ENCODE peak calls at places on chromosomes 5 and 9, in four cellular contexts. One of them, this sample, is unnamed.
A peak's percentile ranks its signal among the peaks of the same experiment; 100 is the strongest.

GRCh38 chr5:167953151-167953788 is 338.2 kb upstream of the WWC1 start:
- DNase-seq in K562: no peak
- DNase-seq in GM12878: no peak
- DNase-seq in HepG2: no peak
- DNase-seq in this sample: no peak

GRCh38 chr9:93458702-93459101 is 5.3 kb upstream of the FAM120AOS start:
- DNase-seq in GM12878: no peak
- DNase-seq in HepG2: no peak
- DNase-seq in K562: no peak
- DNase-seq in this sample: no peak

GRCh38 chr5:127030259-127031146 is at the start of gene MARCHF3:
- DNase-seq in GM12878: peak; percentile 87
- DNase-seq in HepG2: peak; percentile 85
- DNase-seq in K562: peak; percentile 97
- DNase-seq in this sample: peak; percentile 97

GRCh38 chr9:73532985-73533384 is 381.3 kb downstream of the ANXA1 start:
- DNase-seq in K562: no peak
- DNase-seq in GM12878: no peak
- DNase-seq in HepG2: no peak
- DNase-seq in this sample: no peak

GRCh38 chr9:5586391-5586802 is 42.5 kb upstream of the RIC1 start:
- DNase-seq in K562: no peak
- DNase-seq in GM12878: peak; percentile 88
- DNase-seq in HepG2: no peak
- DNase-seq in this sample: no peak

GRCh38 chr5:171850354-171850947 is 64.8 kb downstream of the SMIM23 start:
- DNase-seq in K562: peak; percentile 42
- DNase-seq in GM12878: no peak
- DNase-seq in HepG2: peak; percentile 13
- DNase-seq in this sample: peak; percentile 52

GRCh38 chr9:94110821-94111252 is 26.6 kb downstream of the PTPDC1 start:
- DNase-seq in HepG2: no peak
- DNase-seq in K562: peak; percentile 78
- DNase-seq in GM12878: no peak
- DNase-seq in this sample: no peak

GRCh38 chr9:5786370-5787127 is 46.4 kb downstream of the ERMP1 start:
- DNase-seq in K562: no peak
- DNase-seq in GM12878: no peak
- DNase-seq in HepG2: no peak
- DNase-seq in this sample: no peak

GRCh38 chr5:88833371-88834107 is 49.4 kb downstream of the MEF2C start:
- DNase-seq in HepG2: no peak
- DNase-seq in GM12878: no peak
- DNase-seq in K562: no peak
- DNase-seq in this sample: no peak

GRCh38 chr5:56523779-56524178 is 290.6 kb upstream of the ANKRD55 start:
- DNase-seq in K562: no peak
- DNase-seq in HepG2: no peak
- DNase-seq in GM12878: no peak
- DNase-seq in this sample: no peak

GRCh38 chr5:61262080-61262479 is 70.0 kb upstream of the ZSWIM6 start:
- DNase-seq in GM12878: no peak
- DNase-seq in K562: no peak
- DNase-seq in HepG2: no peak
- DNase-seq in this sample: no peak
- TF ChIP-seq SP1 in GM12878: no peak
- TF ChIP-seq SP1 in K562: no peak
- TF ChIP-seq SP1 in HepG2: no peak
- TF ChIP-seq SP1 in this sample: no peak

DNA sequence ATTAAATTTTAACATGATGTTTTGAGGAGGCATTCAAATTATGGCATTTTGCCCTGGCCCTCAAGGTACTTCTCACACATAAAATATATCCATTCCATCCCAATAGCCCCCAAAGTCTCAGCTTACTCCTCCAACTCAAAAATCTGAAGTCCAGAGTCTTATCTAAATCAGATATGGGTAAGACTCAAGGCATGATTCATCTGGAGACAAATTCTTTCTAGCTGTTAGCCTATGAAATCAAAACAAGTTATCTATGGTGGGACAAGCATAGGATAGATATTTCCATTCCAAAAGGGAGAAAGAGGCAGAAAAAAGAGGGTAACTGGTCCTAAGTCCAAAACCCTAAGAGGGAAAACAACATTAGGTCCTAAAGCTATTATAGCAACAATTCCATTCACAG is 408.4 kb downstream of the ZNF608 start:
- DNase-seq in HepG2: no peak
- DNase-seq in K562: no peak
- DNase-seq in GM12878: no peak
- DNase-seq in this sample: no peak
- TF ChIP-seq BHLHE40 in HepG2: no peak
- TF ChIP-seq BHLHE40 in K562: no peak
- TF ChIP-seq BHLHE40 in GM12878: no peak
- TF ChIP-seq BHLHE40 in this sample: no peak

DNA sequence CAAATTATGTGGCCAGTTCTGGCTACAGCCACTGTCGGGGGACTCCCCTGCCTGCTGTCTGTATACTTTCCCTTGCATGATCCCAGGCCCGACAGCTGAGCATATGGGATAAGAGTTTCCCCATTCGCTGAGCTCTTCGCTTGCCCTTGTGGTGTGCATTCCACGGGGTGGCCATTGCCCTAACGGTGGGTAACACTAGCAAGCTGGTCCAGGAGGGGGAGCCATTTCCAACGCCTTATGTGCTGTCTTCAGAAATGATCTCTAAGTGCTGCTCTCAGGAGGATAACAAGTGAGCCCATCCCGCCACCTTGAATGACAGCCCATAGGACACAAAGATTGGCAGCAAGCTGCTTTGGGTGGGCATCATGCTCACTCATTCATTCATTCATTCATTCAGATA is 190.9 kb downstream of the FSTL4 start:
- DNase-seq in GM12878: no peak
- DNase-seq in HepG2: no peak
- DNase-seq in K562: peak; percentile 49
- DNase-seq in this sample: peak; percentile 58
- TF ChIP-seq SP1 in GM12878: no peak
- TF ChIP-seq SP1 in HepG2: no peak
- TF ChIP-seq SP1 in K562: no peak
- TF ChIP-seq SP1 in this sample: no peak

GRCh38 chr5:149239917-149240316 is 31.7 kb upstream of the AFAP1L1 start:
- DNase-seq in HepG2: no peak
- DNase-seq in K562: no peak
- DNase-seq in GM12878: no peak
- DNase-seq in this sample: no peak

GRCh38 chr5:149235841-149236240 is 35.8 kb upstream of the AFAP1L1 start:
- DNase-seq in GM12878: no peak
- DNase-seq in HepG2: no peak
- DNase-seq in K562: no peak
- DNase-seq in this sample: no peak

GRCh38 chr5:149240354-149240998 is 31.2 kb upstream of the AFAP1L1 start:
- DNase-seq in K562: peak; percentile 7
- DNase-seq in GM12878: no peak
- DNase-seq in HepG2: no peak
- DNase-seq in this sample: no peak

GRCh38 chr5:149238540-149238939 is 33.1 kb upstream of the AFAP1L1 start:
- DNase-seq in HepG2: no peak
- DNase-seq in GM12878: no peak
- DNase-seq in K562: no peak
- DNase-seq in this sample: no peak

GRCh38 chr5:149237662-149238061 is 34.0 kb upstream of the AFAP1L1 start:
- DNase-seq in K562: no peak
- DNase-seq in HepG2: no peak
- DNase-seq in GM12878: no peak
- DNase-seq in this sample: no peak
- TF ChIP-seq BHLHE40 in K562: no peak
- TF ChIP-seq BHLHE40 in HepG2: no peak
- TF ChIP-seq BHLHE40 in GM12878: no peak
- TF ChIP-seq BHLHE40 in this sample: no peak

This sample was measured in HEK293T.